ENCODE peak calls at places on chromosomes 16 and 17, in nine cellular contexts. O is brain microvascular endothelial cell; G is CD8-positive, alpha-beta T cell; E is Caco-2; S is thoracic aorta; D is HL-60; Q is fibroblast of the aortic adventitia; H is CD8-positive, alpha-beta memory T cell; Y is aorta. V is an unnamed sample.

GRCh38 chr16:4261557-4262172 is 11.2 kb downstream of the TFAP4 start:
- DNase-seq in O (no peak), G (peak), E (peak), S (no peak), D (no peak), Q (no peak), H (no peak), Y (no peak), V (no peak)

GRCh38 chr17:7632492-7632894 is 2.6 kb downstream of the SHBG start:
- DNase-seq in O (no peak), G (no peak), E (peak), S (no peak), D (no peak), Q (peak), H (no peak), Y (no peak), V (no peak)

GRCh38 chr16:20899503-20900298 is 457 bp downstream of the DCUN1D3 start:
- DNase-seq in O (no peak), G (no peak), E (peak), S (no peak), D (no peak), Q (no peak), H (peak), Y (peak), V (no peak)

GRCh38 chr17:38619937-38620550 is 14.3 kb upstream of the SRCIN1 start:
- DNase-seq in O (no peak), G (no peak), E (no peak), S (no peak), D (no peak), Q (no peak), H (no peak), Y (no peak), V (no peak)

GRCh38 chr17:16486373-16487250 is 5.4 kb downstream of the LRRC75A start:
- DNase-seq in O (peak), G (no peak), E (no peak), S (peak), D (no peak), Q (peak), H (no peak), Y (peak), V (no peak)

GRCh38 chr17:7029659-7030058 is 6.2 kb upstream of the SLC16A13 start:
- DNase-seq in O (no peak), G (no peak), E (no peak), S (no peak), D (no peak), Q (no peak), H (no peak), Y (no peak), V (no peak)

GRCh38 chr17:46178550-46179198 is 14.6 kb downstream of the KANSL1 start:
- DNase-seq in O (peak), G (no peak), E (no peak), S (no peak), D (peak), Q (no peak), H (no peak), Y (no peak), V (no peak)

GRCh38 chr17:46003907-46004748 is 5.1 kb downstream of the STH start:
- DNase-seq in O (no peak), G (no peak), E (no peak), S (no peak), D (no peak), Q (peak), H (no peak), Y (no peak), V (no peak)

GRCh38 chr17:68290955-68291835 is at the start of the genes ARSG and SLC16A6:
- DNase-seq in O (peak), G (peak), E (peak), S (no peak), D (peak), Q (no peak), H (peak), Y (peak), V (no peak)

GRCh38 chr16:74053784-74054306 is 242.8 kb upstream of the PSMD7 start:
- DNase-seq in O (no peak), G (no peak), E (no peak), S (no peak), D (no peak), Q (no peak), H (no peak), Y (no peak), V (no peak)

GRCh38 chr17:69423450-69423849 is 9.0 kb downstream of the MAP2K6 start:
- DNase-seq in O (no peak), G (no peak), E (no peak), S (no peak), D (no peak), Q (no peak), H (no peak), Y (no peak), V (no peak)

GRCh38 chr17:30238387-30239088 is 3.0 kb upstream of the SLC6A4 start:
- DNase-seq in O (no peak), G (no peak), E (no peak), S (no peak), D (no peak), Q (no peak), H (no peak), Y (no peak), V (no peak)

GRCh38 chr16:78633551-78633950 is 534.1 kb downstream of the WWOX start:
- DNase-seq in O (no peak), G (no peak), E (no peak), S (no peak), D (no peak), Q (no peak), H (no peak), Y (no peak), V (no peak)

GRCh38 chr17:27586203-27586701 is 44.7 kb upstream of the LGALS9 start:
- DNase-seq in O (peak), G (no peak), E (no peak), S (no peak), D (no peak), Q (peak), H (no peak), Y (no peak), V (no peak)

GRCh38 chr17:39634384-39634871 is 2.5 kb upstream of the STARD3 start:
- DNase-seq in O (peak), G (no peak), E (peak), S (no peak), D (no peak), Q (peak), H (no peak), Y (no peak), V (no peak)

GRCh38 chr16:31385680-31386079 is 7.5 kb upstream of the ITGAD start:
- DNase-seq in O (no peak), G (no peak), E (peak), S (no peak), D (no peak), Q (no peak), H (no peak), Y (no peak), V (no peak)

GRCh38 chr16:69890114-69890890 is 60.8 kb upstream of the CLEC18A start:
- DNase-seq in O (no peak), G (no peak), E (no peak), S (peak), D (no peak), Q (peak), H (no peak), Y (peak), V (no peak)

GRCh38 chr16:53754938-53755910 is 51.3 kb downstream of the FTO start:
- DNase-seq in O (no peak), G (no peak), E (peak), S (no peak), D (no peak), Q (peak), H (no peak), Y (no peak), V (no peak)

GRCh38 chr16:30028438-30029093 is 2.5 kb downstream of the TLCD3B start:
- DNase-seq in O (no peak), G (no peak), E (peak), S (no peak), D (peak), Q (no peak), H (no peak), Y (no peak), V (no peak)

GRCh38 chr16:21194771-21195301 is 16.5 kb downstream of the ZP2 start:
- DNase-seq in O (peak), G (no peak), E (no peak), S (no peak), D (no peak), Q (peak), H (no peak), Y (no peak), V (no peak)

GRCh38 chr17:66677201-66677981 is 157.5 kb upstream of the CACNG5 start:
- DNase-seq in O (peak), G (no peak), E (no peak), S (no peak), D (no peak), Q (peak), H (no peak), Y (no peak), V (no peak)

GRCh38 chr17:82931696-82932060 is 91.9 kb upstream of the ZNF750 start:
- DNase-seq in O (peak), G (no peak), E (no peak), S (no peak), D (no peak), Q (peak), H (no peak), Y (peak), V (no peak)

GRCh38 chr16:50144211-50144610 is 8.9 kb upstream of the TENT4B start:
- DNase-seq in O (no peak), G (no peak), E (no peak), S (no peak), D (no peak), Q (no peak), H (no peak), Y (no peak), V (no peak)

GRCh38 chr17:79272220-79272619 is 197.6 kb downstream of the ENGASE start:
- DNase-seq in O (no peak), G (no peak), E (no peak), S (no peak), D (no peak), Q (no peak), H (no peak), Y (no peak), V (no peak)

GRCh38 chr17:77821114-77821513 is 137.4 kb upstream of the TNRC6C start:
- DNase-seq in O (no peak), G (no peak), E (peak), S (no peak), D (no peak), Q (no peak), H (peak), Y (no peak), V (no peak)

GRCh38 chr16:75566889-75567255 is 693 bp downstream of the GABARAPL2 start:
- DNase-seq in O (no peak), G (no peak), E (no peak), S (no peak), D (no peak), Q (no peak), H (peak), Y (no peak), V (no peak)

GRCh38 chr17:63405741-63406261 is 40.3 kb downstream of the CYB561 start:
- DNase-seq in O (peak), G (no peak), E (peak), S (no peak), D (peak), Q (peak), H (no peak), Y (no peak), V (no peak)

GRCh38 chr17:35978346-35978745 is 3.0 kb downstream of the CCL16 start:
- DNase-seq in O (no peak), G (no peak), E (no peak), S (no peak), D (no peak), Q (no peak), H (no peak), Y (no peak), V (no peak)

GRCh38 chr16:4477966-4478365 is 1.8 kb downstream of the HMOX2 start:
- DNase-seq in O (no peak), G (no peak), E (no peak), S (no peak), D (no peak), Q (peak), H (no peak), Y (no peak), V (no peak)

GRCh38 chr16:2894231-2894630 is 11.2 kb downstream of the FLYWCH2 start:
- DNase-seq in O (no peak), G (no peak), E (no peak), S (no peak), D (no peak), Q (no peak), H (no peak), Y (peak), V (no peak)

GRCh38 chr17:49932131-49932723 is 36.8 kb upstream of the DLX4 start:
- DNase-seq in O (no peak), G (no peak), E (no peak), S (no peak), D (no peak), Q (no peak), H (no peak), Y (no peak), V (no peak)

GRCh38 chr17:17713839-17714238 is 32.6 kb downstream of the RAI1 start:
- DNase-seq in O (peak), G (no peak), E (no peak), S (no peak), D (no peak), Q (peak), H (no peak), Y (peak), V (no peak)

GRCh38 chr17:60390223-60390622 is 1.7 kb downstream of the USP32 start:
- DNase-seq in O (peak), G (no peak), E (no peak), S (no peak), D (no peak), Q (peak), H (no peak), Y (no peak), V (no peak)

DNA sequence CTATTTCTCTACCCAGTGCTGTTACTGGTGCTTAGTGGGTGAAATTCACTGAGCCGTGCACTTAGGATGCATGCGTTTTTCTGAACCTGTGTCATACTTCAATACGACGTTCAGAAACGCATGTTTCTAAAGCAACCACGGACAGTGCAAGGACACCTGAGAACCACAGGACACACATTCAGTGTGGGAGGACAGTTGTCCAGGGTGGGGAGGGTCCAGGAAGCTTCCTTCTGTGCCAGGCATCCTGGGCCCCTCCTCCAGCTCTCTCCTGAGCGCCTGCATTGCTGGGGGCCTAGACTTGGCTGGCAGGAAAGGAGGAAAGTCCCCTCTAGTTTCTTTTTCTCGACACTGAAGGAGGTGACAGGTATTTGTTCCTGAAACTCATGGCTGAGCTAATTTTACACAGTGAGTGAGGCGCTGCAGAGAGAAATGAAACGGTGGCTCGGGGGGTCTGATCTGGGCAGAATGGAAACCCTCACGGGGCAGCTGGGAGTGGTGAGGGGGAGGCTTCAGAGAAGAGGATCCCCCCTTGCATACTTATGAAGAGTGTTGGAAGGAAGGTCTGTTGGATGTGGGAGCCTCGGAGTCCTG is 89.9 kb downstream of the IRF8 start:
- DNase-seq in O (no peak), G (no peak), E (no peak), S (no peak), D (no peak), Q (no peak), H (no peak), Y (no peak), V (no peak)
- H3K4me3 ChIP-seq in O (no peak), G (no peak), E (no peak), S (no peak), D (no peak), Q (no peak), H (no peak), Y (no peak), V (no peak)

GRCh38 chr16:51151951-51152663 is 1.0 kb upstream of the SALL1 start:
- DNase-seq in O (no peak), G (no peak), E (no peak), S (no peak), D (no peak), Q (peak), H (no peak), Y (no peak), V (no peak)

GRCh38 chr16:51150894-51151320 is at the start of gene SALL1:
- DNase-seq in O (no peak), G (no peak), E (no peak), S (no peak), D (no peak), Q (no peak), H (no peak), Y (no peak), V (no peak)

GRCh38 chr16:51150159-51150893 is 744 bp downstream of the SALL1 start:
- DNase-seq in O (no peak), G (no peak), E (no peak), S (no peak), D (no peak), Q (no peak), H (no peak), Y (no peak), V (no peak)

GRCh38 chr16:51152691-51153261 is 1.7 kb upstream of the SALL1 start:
- DNase-seq in O (no peak), G (no peak), E (no peak), S (no peak), D (no peak), Q (peak), H (no peak), Y (no peak), V (no peak)

GRCh38 chr16:51151435-51151950 is 423 bp upstream of the SALL1 start:
- DNase-seq in O (no peak), G (no peak), E (no peak), S (no peak), D (no peak), Q (peak), H (no peak), Y (no peak), V (no peak)
- H3K4me3 ChIP-seq in O (peak), G (no peak), E (no peak), S (peak), D (no peak), Q (peak), H (no peak), Y (peak), V (peak)

GRCh38 chr17:19410875-19411291 is at the start of gene RNF112:
- DNase-seq in O (no peak), G (no peak), E (no peak), S (no peak), D (no peak), Q (peak), H (no peak), Y (peak), V (no peak)
- H3K4me3 ChIP-seq in O (no peak), G (no peak), E (no peak), S (peak), D (no peak), Q (peak), H (no peak), Y (no peak), V (peak)

DNA sequence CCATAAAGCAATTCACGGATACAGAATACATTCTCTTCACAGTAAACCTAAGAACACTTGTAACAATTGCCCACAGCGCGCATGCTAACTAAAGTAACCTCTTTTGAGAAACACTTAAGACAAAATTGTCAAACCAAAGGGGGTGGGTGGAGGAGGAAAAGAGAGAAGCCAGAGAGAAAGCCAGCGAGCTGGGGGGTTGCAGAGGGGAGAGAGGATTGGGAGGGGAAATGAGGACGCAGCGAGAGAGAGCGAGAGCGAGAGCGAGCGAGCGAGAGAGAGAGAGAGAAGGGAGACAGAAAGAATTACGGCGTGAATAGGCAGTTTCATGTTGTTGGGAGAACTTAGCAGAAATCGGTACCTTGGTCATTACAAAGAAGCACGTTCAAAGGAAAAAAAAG is 1.6 kb upstream of the HOXB7 start:
- DNase-seq in O (no peak), G (no peak), E (no peak), S (no peak), D (no peak), Q (no peak), H (no peak), Y (no peak), V (no peak)
- H3K4me3 ChIP-seq in O (peak), G (peak), E (peak), S (peak), D (no peak), Q (no peak), H (peak), Y (no peak), V (peak)